ENCODE peak calls at places on chromosomes 7 and 10, in six cellular contexts. C is SW 1271, Y is T follicular helper cell, U is HTR-8/SVneo, K is cardiac muscle cell, B is progenitor cell of endocrine pancreas. M is an unnamed sample.

GRCh38 chr10:45514283-45515270 is 140.6 kb downstream of the ALOX5 start:
- DNase-seq in C (no peak), Y (no peak), U (no peak), K (no peak), B (no peak), M (no peak)

GRCh38 chr7:50842061-50842460 is 59.4 kb upstream of the GRB10 start:
- DNase-seq in C (no peak), Y (no peak), U (no peak), K (no peak), B (no peak), M (no peak)

GRCh38 chr7:5417106-5418071 is 6.2 kb downstream of the TNRC18 start:
- DNase-seq in C (no peak), Y (no peak), U (no peak), K (no peak), B (no peak), M (no peak)

GRCh38 chr10:72694476-72695369 is 2.8 kb downstream of the MCU start:
- DNase-seq in C (no peak), Y (no peak), U (no peak), K (peak), B (no peak), M (no peak)

GRCh38 chr10:17737021-17737965 is 14.7 kb upstream of the TMEM236 start:
- DNase-seq in C (no peak), Y (no peak), U (peak), K (peak), B (no peak), M (no peak)

GRCh38 chr7:21617916-21618390 is 75.1 kb downstream of the DNAH11 start:
- DNase-seq in C (peak), Y (no peak), U (peak), K (peak), B (no peak), M (no peak)

GRCh38 chr10:7789390-7789789 is 1.4 kb downstream of the ATP5F1C start:
- DNase-seq in C (no peak), Y (no peak), U (no peak), K (peak), B (no peak), M (no peak)

GRCh38 chr10:49831352-49832040 is 69.4 kb upstream of the OGDHL start:
- DNase-seq in C (no peak), Y (no peak), U (no peak), K (peak), B (no peak), M (no peak)

GRCh38 chr10:79984851-79985250 is 35.9 kb upstream of the SFTPD start:
- DNase-seq in C (no peak), Y (no peak), U (no peak), K (no peak), B (no peak), M (no peak)

GRCh38 chr10:26044123-26044749 is 110.2 kb downstream of the MYO3A start:
- DNase-seq in C (no peak), Y (no peak), U (no peak), K (no peak), B (no peak), M (no peak)

GRCh38 chr7:149872419-149873073 is 1.2 kb upstream of the ATP6V0E2 start:
- DNase-seq in C (peak), Y (no peak), U (peak), K (peak), B (no peak), M (peak)

GRCh38 chr10:34821587-34822585 is 6.8 kb upstream of the PARD3 start:
- DNase-seq in C (no peak), Y (no peak), U (peak), K (no peak), B (no peak), M (no peak)

GRCh38 chr7:55622241-55622835 is 50.0 kb upstream of the VOPP1 start:
- DNase-seq in C (no peak), Y (no peak), U (no peak), K (no peak), B (no peak), M (no peak)

GRCh38 chr10:125375210-125375609 is 214.8 kb upstream of the CTBP2 start:
- DNase-seq in C (no peak), Y (no peak), U (peak), K (no peak), B (no peak), M (no peak)

GRCh38 chr10:15844517-15844916 is 15.8 kb downstream of the MINDY3 start:
- DNase-seq in C (no peak), Y (no peak), U (no peak), K (no peak), B (no peak), M (no peak)

GRCh38 chr7:121046893-121047468 is 58.5 kb downstream of the CPED1 start:
- DNase-seq in C (no peak), Y (no peak), U (no peak), K (peak), B (no peak), M (no peak)

GRCh38 chr10:91049961-91050360 is 129.1 kb upstream of the ANKRD1 start:
- DNase-seq in C (no peak), Y (no peak), U (no peak), K (no peak), B (no peak), M (no peak)

GRCh38 chr7:46291064-46291463 is 370.0 kb upstream of the IGFBP3 start:
- DNase-seq in C (no peak), Y (no peak), U (peak), K (peak), B (no peak), M (no peak)

GRCh38 chr10:17375936-17376584 is 78.3 kb downstream of the ST8SIA6 start:
- DNase-seq in C (no peak), Y (no peak), U (no peak), K (peak), B (no peak), M (peak)

GRCh38 chr10:89032141-89032814 is 41.7 kb downstream of the FAS start:
- DNase-seq in C (no peak), Y (no peak), U (no peak), K (peak), B (no peak), M (no peak)

GRCh38 chr10:133359554-133359971 is 1.7 kb upstream of the FUOM start:
- DNase-seq in C (no peak), Y (peak), U (no peak), K (no peak), B (no peak), M (no peak)

GRCh38 chr10:93417264-93417663 is 64.9 kb downstream of the MYOF start:
- DNase-seq in C (no peak), Y (no peak), U (no peak), K (no peak), B (no peak), M (no peak)

GRCh38 chr10:104253576-104254410 is 899 bp upstream of the GSTO1 start:
- DNase-seq in C (no peak), Y (no peak), U (no peak), K (no peak), B (no peak), M (no peak)

GRCh38 chr10:28179490-28180099 is 123.3 kb downstream of the MPP7 start:
- DNase-seq in C (peak), Y (no peak), U (peak), K (peak), B (no peak), M (peak)

M was measured in neural crest cell.